ENCODE peak calls at places on chromosome 6, in six cellular contexts. M is lower lobe of right lung; P is H9; O is ovary; L is Peyer's patch; B is naive thymus-derived CD4-positive, alpha-beta T cell. N is an unnamed sample.

GRCh38 chr6:113050010-113050893 is 703.1 kb downstream of the RFPL4B start:
- DNase-seq in M (no peak), P (no peak), O (no peak), L (no peak), B (no peak), N (no peak)

GRCh38 chr6:112298021-112298745 is 43.8 kb upstream of the LAMA4 start:
- DNase-seq in M (no peak), P (no peak), O (no peak), L (no peak), B (no peak), N (no peak)

GRCh38 chr6:11789754-11790153 is 11.2 kb upstream of the ADTRP start:
- DNase-seq in M (no peak), P (no peak), O (no peak), L (no peak), B (no peak), N (no peak)

GRCh38 chr6:26273673-26274595 is 91.1 kb upstream of the BTN3A2 start:
- DNase-seq in M (no peak), P (no peak), O (no peak), L (no peak), B (peak; percentile 74), N (no peak)

GRCh38 chr6:14717307-14717706 is 528.6 kb upstream of the JARID2 start:
- DNase-seq in M (no peak), P (no peak), O (no peak), L (no peak), B (no peak), N (no peak)

GRCh38 chr6:21846541-21847451 is 253.2 kb downstream of the SOX4 start:
- DNase-seq in M (no peak), P (peak; percentile 51), O (no peak), L (no peak), B (no peak), N (no peak)

GRCh38 chr6:17865798-17866725 is 121.4 kb downstream of the KIF13A start:
- DNase-seq in M (no peak), P (no peak), O (peak; percentile 40), L (peak; percentile 50), B (no peak), N (peak; percentile 91)

GRCh38 chr6:113442040-113442439 is 415.1 kb upstream of the MARCKS start:
- DNase-seq in M (no peak), P (no peak), O (no peak), L (no peak), B (no peak), N (no peak)

GRCh38 chr6:14333556-14334305 is 216.2 kb downstream of the CD83 start:
- DNase-seq in M (no peak), P (no peak), O (no peak), L (no peak), B (no peak), N (no peak)

GRCh38 chr6:136607932-136608772 is 57.9 kb upstream of the MAP7 start:
- DNase-seq in M (peak; percentile 64), P (peak; percentile 87), O (peak; percentile 42), L (peak; percentile 91), B (peak; percentile 48), N (peak; percentile 73)

GRCh38 chr6:106084106-106084963 is 1.8 kb upstream of the PRDM1 start:
- DNase-seq in M (no peak), P (peak; percentile 75), O (no peak), L (peak; percentile 69), B (no peak), N (no peak)

GRCh38 chr6:128412680-128413079 is 107.7 kb downstream of the PTPRK start:
- DNase-seq in M (no peak), P (no peak), O (no peak), L (no peak), B (no peak), N (no peak)

GRCh38 chr6:47363736-47364135 is 54.0 kb upstream of the TNFRSF21 start:
- DNase-seq in M (no peak), P (no peak), O (no peak), L (no peak), B (no peak), N (no peak)

GRCh38 chr6:128696651-128697391 is 176.4 kb upstream of the PTPRK start:
- DNase-seq in M (no peak), P (no peak), O (no peak), L (no peak), B (no peak), N (no peak)

GRCh38 chr6:63740709-63741108 is 105.1 kb downstream of the PHF3 start:
- DNase-seq in M (no peak), P (no peak), O (no peak), L (no peak), B (no peak), N (no peak)

GRCh38 chr6:61606500-61606899 is 679.5 kb downstream of the KHDRBS2 start:
- DNase-seq in M (no peak), P (peak; percentile 35), O (no peak), L (no peak), B (no peak), N (no peak)

GRCh38 chr6:1378224-1379025 is 11.0 kb upstream of the FOXF2 start:
- DNase-seq in M (no peak), P (no peak), O (no peak), L (no peak), B (no peak), N (no peak)

GRCh38 chr6:10759884-10760329 is 12.3 kb downstream of the TMEM14B start:
- DNase-seq in M (no peak), P (no peak), O (peak; percentile 36), L (no peak), B (no peak), N (no peak)

GRCh38 chr6:135796884-135797283 is 54.6 kb upstream of the PDE7B start:
- DNase-seq in M (no peak), P (no peak), O (no peak), L (no peak), B (no peak), N (no peak)

GRCh38 chr6:88997365-88997764 is 33.9 kb upstream of the RNGTT start:
- DNase-seq in M (no peak), P (no peak), O (no peak), L (no peak), B (no peak), N (no peak)

GRCh38 chr6:81937296-81937937 is 184.9 kb upstream of the TENT5A start:
- DNase-seq in M (no peak), P (no peak), O (no peak), L (no peak), B (no peak), N (no peak)

GRCh38 chr6:31738048-31738979 is 1.5 kb upstream of the MSH5 start:
- DNase-seq in M (peak; percentile 75), P (peak; percentile 38), O (no peak), L (peak; percentile 88), B (peak; percentile 73), N (peak; percentile 79)

DNA sequence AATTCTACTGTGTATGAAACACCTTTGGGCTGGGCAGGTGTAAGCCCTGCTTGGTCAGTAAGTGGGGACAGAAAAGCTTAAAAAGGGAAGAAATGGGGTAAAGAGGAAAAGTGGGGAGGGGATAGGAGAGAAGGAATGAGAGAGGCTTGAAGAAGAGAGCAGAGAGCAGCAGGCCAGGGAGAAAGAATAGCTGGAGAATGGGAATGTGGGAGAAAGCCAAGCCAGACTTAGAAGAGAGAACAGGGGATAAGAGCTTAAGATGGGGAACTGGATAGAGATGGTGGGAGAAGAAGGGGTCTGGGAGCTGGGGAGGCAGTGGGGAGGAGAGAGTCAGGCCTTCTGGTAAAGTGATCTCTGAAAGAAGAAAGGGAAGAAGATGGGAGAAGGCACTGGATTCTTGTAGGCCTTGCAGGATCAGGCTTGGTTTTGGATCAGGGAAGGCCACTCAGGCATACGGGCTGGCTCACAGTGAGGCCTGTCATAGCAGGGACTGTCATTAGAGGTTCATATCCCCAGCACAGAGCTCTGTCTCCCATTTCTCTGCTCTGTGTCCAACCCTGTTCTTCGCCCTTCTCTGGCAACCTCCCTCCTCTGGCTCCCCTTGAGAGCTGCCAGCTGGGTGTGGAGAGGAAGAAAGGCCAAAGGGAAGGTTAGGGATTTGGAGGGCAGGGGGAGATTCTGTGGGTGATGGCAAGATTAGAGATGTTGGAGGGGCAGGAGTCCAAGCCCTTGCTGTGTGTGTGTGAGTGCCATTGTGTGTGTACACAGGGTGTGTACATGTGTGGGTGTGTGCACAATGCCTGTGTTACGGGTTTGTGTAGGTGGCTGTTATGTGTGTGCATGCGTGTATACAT is 9.3 kb downstream of the SYNGAP1 start:
- DNase-seq in M (no peak), P (no peak), O (peak; percentile 27), L (no peak), B (no peak), N (no peak)
- H3K4me1 ChIP-seq in M (peaks cover 60% of the 10 kb centered on the region), P (peaks cover 17% of the 10 kb centered on the region), O (peaks cover 31% of the 10 kb centered on the region), L (no peaks in the 10 kb centered on the region), B (peaks cover 51% of the 10 kb centered on the region), N (peaks cover 1% of the 10 kb centered on the region)

GRCh38 chr6:16331328-16332174 is 93.2 kb downstream of the GMPR start:
- DNase-seq in M (peak; percentile 79), P (peak; percentile 74), O (peak; percentile 67), L (peak; percentile 86), B (peak; percentile 37), N (peak; percentile 81)

GRCh38 chr6:16332175-16332542 is 93.8 kb downstream of the GMPR start:
- DNase-seq in M (peak; percentile 75), P (peak; percentile 92), O (peak; percentile 73), L (peak; percentile 92), B (peak; percentile 58), N (peak; percentile 85)

GRCh38 chr6:16334671-16335070 is 96.3 kb downstream of the GMPR start:
- DNase-seq in M (no peak), P (no peak), O (peak; percentile 55), L (peak; percentile 70), B (no peak), N (peak; percentile 80)

GRCh38 chr6:16335176-16335575 is 96.8 kb downstream of the GMPR start:
- DNase-seq in M (no peak), P (no peak), O (no peak), L (no peak), B (no peak), N (peak; percentile 63)

GRCh38 chr6:16333580-16333979 is 95.2 kb downstream of the GMPR start:
- DNase-seq in M (no peak), P (no peak), O (no peak), L (no peak), B (no peak), N (no peak)
- H3K4me1 ChIP-seq in M (peaks cover 53% of the 10 kb centered on the region), P (peaks cover 3% of the 10 kb centered on the region), O (peaks cover 10% of the 10 kb centered on the region), L (no peaks in the 10 kb centered on the region), B (peaks cover 12% of the 10 kb centered on the region), N (no peaks in the 10 kb centered on the region)

GRCh38 chr6:35031611-35032529 is 109.3 kb downstream of the TCP11 start:
- DNase-seq in M (no peak), P (peak; percentile 16), O (no peak), L (no peak), B (no peak), N (no peak)
- H3K4me1 ChIP-seq in M (peaks cover 55% of the 10 kb centered on the region), P (peaks cover 16% of the 10 kb centered on the region), O (peaks cover 4% of the 10 kb centered on the region), L (peaks cover 3% of the 10 kb centered on the region), B (no peaks in the 10 kb centered on the region), N (peaks cover 6% of the 10 kb centered on the region)

GRCh38 chr6:92243315-92243714 is 1176.0 kb downstream of the EPHA7 start:
- DNase-seq in M (no peak), P (no peak), O (no peak), L (no peak), B (no peak), N (no peak)
- H3K4me1 ChIP-seq in M (no peaks in the 10 kb centered on the region), P (no peaks in the 10 kb centered on the region), O (no peaks in the 10 kb centered on the region), L (no peaks in the 10 kb centered on the region), B (no peaks in the 10 kb centered on the region), N (no peaks in the 10 kb centered on the region)

N was measured in aorta.